ENCODE peak calls at places on chromosomes 12 and 14, in eight cellular contexts. One of them, this sample, is unnamed.

GRCh38 chr12:85530486-85530885 is 250.5 kb downstream of the ALX1 start:
- DNase-seq in RWPE1: no peak
- DNase-seq in body of pancreas: no peak
- DNase-seq in suprapubic skin: no peak
- DNase-seq in testis: no peak
- DNase-seq in tibial artery: no peak
- DNase-seq in AG04449: no peak
- DNase-seq in A549: no peak
- DNase-seq in this sample: no peak

GRCh38 chr14:46344327-46344937 is 307.1 kb downstream of the RPL10L start:
- DNase-seq in RWPE1: peak
- DNase-seq in body of pancreas: no peak
- DNase-seq in suprapubic skin: no peak
- DNase-seq in testis: peak
- DNase-seq in tibial artery: no peak
- DNase-seq in AG04449: no peak
- DNase-seq in A549: peak
- DNase-seq in this sample: no peak

GRCh38 chr12:4157122-4157521 is 116.4 kb upstream of the CCND2 start:
- DNase-seq in RWPE1: peak
- DNase-seq in body of pancreas: no peak
- DNase-seq in suprapubic skin: no peak
- DNase-seq in testis: no peak
- DNase-seq in tibial artery: no peak
- DNase-seq in AG04449: no peak
- DNase-seq in A549: no peak
- DNase-seq in this sample: no peak

GRCh38 chr12:121669525-121669908 is at the start of gene MORN3:
- DNase-seq in RWPE1: no peak
- DNase-seq in body of pancreas: no peak
- DNase-seq in suprapubic skin: no peak
- DNase-seq in testis: no peak
- DNase-seq in tibial artery: no peak
- DNase-seq in AG04449: no peak
- DNase-seq in A549: no peak
- DNase-seq in this sample: no peak

GRCh38 chr12:96164951-96165858 is 29.0 kb upstream of the ELK3 start:
- DNase-seq in RWPE1: no peak
- DNase-seq in body of pancreas: no peak
- DNase-seq in suprapubic skin: no peak
- DNase-seq in testis: no peak
- DNase-seq in tibial artery: no peak
- DNase-seq in AG04449: no peak
- DNase-seq in A549: no peak
- DNase-seq in this sample: no peak

GRCh38 chr12:124537525-124538193 is 29.8 kb downstream of the NCOR2 start:
- DNase-seq in RWPE1: no peak
- DNase-seq in body of pancreas: no peak
- DNase-seq in suprapubic skin: no peak
- DNase-seq in testis: no peak
- DNase-seq in tibial artery: no peak
- DNase-seq in AG04449: no peak
- DNase-seq in A549: no peak
- DNase-seq in this sample: no peak

GRCh38 chr12:124289634-124290600 is 5.0 kb upstream of the RFLNA start:
- DNase-seq in RWPE1: no peak
- DNase-seq in body of pancreas: peak
- DNase-seq in suprapubic skin: no peak
- DNase-seq in testis: no peak
- DNase-seq in tibial artery: no peak
- DNase-seq in AG04449: no peak
- DNase-seq in A549: no peak
- DNase-seq in this sample: no peak

GRCh38 chr14:58746701-58747100 is 108.9 kb downstream of the DACT1 start:
- DNase-seq in RWPE1: no peak
- DNase-seq in body of pancreas: no peak
- DNase-seq in suprapubic skin: no peak
- DNase-seq in testis: no peak
- DNase-seq in tibial artery: no peak
- DNase-seq in AG04449: no peak
- DNase-seq in A549: no peak
- DNase-seq in this sample: no peak

GRCh38 chr12:40286583-40286982 is 61.8 kb downstream of the LRRK2 start:
- DNase-seq in RWPE1: no peak
- DNase-seq in body of pancreas: no peak
- DNase-seq in suprapubic skin: no peak
- DNase-seq in testis: no peak
- DNase-seq in tibial artery: no peak
- DNase-seq in AG04449: no peak
- DNase-seq in A549: peak
- DNase-seq in this sample: no peak

GRCh38 chr12:115840159-115840558 is 437.3 kb downstream of the MED13L start:
- DNase-seq in RWPE1: no peak
- DNase-seq in body of pancreas: no peak
- DNase-seq in suprapubic skin: no peak
- DNase-seq in testis: no peak
- DNase-seq in tibial artery: no peak
- DNase-seq in AG04449: no peak
- DNase-seq in A549: peak
- DNase-seq in this sample: no peak

GRCh38 chr14:39884091-39884490 is 451.9 kb upstream of the FBXO33 start:
- DNase-seq in RWPE1: no peak
- DNase-seq in body of pancreas: no peak
- DNase-seq in suprapubic skin: no peak
- DNase-seq in testis: no peak
- DNase-seq in tibial artery: no peak
- DNase-seq in AG04449: no peak
- DNase-seq in A549: no peak
- DNase-seq in this sample: no peak
- TF ChIP-seq CTCF in RWPE1: no peak
- TF ChIP-seq CTCF in body of pancreas: no peak
- TF ChIP-seq CTCF in suprapubic skin: no peak
- TF ChIP-seq CTCF in testis: no peak
- TF ChIP-seq CTCF in tibial artery: no peak
- TF ChIP-seq CTCF in AG04449: no peak
- TF ChIP-seq CTCF in A549: no peak
- TF ChIP-seq CTCF in this sample: no peak

GRCh38 chr12:50025187-50026059 is at the start of gene RACGAP1:
- DNase-seq in RWPE1: peak
- DNase-seq in body of pancreas: peak
- DNase-seq in suprapubic skin: peak
- DNase-seq in testis: peak
- DNase-seq in tibial artery: peak
- DNase-seq in AG04449: peak
- DNase-seq in A549: peak
- DNase-seq in this sample: peak

GRCh38 chr12:50022903-50023302 is 2.4 kb downstream of the RACGAP1 start:
- DNase-seq in RWPE1: no peak
- DNase-seq in body of pancreas: no peak
- DNase-seq in suprapubic skin: no peak
- DNase-seq in testis: no peak
- DNase-seq in tibial artery: no peak
- DNase-seq in AG04449: no peak
- DNase-seq in A549: no peak
- DNase-seq in this sample: no peak

GRCh38 chr12:50026691-50027090 is 1.4 kb upstream of the RACGAP1 start:
- DNase-seq in RWPE1: no peak
- DNase-seq in body of pancreas: no peak
- DNase-seq in suprapubic skin: no peak
- DNase-seq in testis: no peak
- DNase-seq in tibial artery: no peak
- DNase-seq in AG04449: no peak
- DNase-seq in A549: no peak
- DNase-seq in this sample: no peak

GRCh38 chr12:50024804-50025186 is 499 bp downstream of the RACGAP1 start:
- DNase-seq in RWPE1: peak
- DNase-seq in body of pancreas: no peak
- DNase-seq in suprapubic skin: no peak
- DNase-seq in testis: peak
- DNase-seq in tibial artery: no peak
- DNase-seq in AG04449: no peak
- DNase-seq in A549: peak
- DNase-seq in this sample: no peak

DNA sequence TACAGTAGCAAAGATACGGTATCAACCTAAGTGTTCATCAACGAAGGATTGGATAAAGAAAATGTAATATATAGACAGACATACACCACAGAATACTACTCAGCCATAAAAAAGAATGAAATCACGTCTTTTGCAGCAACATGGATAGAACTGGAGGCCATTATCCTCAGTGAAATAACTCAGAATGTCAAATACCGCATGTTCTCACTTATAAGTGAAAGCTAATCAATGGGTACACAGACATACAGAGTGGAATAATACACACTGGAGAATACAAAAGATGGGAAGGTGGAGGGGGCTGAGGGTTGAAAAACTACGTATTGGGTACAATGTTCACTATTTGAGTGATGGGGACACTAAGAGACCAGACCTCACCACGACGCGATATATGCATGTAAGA is 1.1 kb downstream of the RACGAP1 start:
- DNase-seq in RWPE1: no peak
- DNase-seq in body of pancreas: no peak
- DNase-seq in suprapubic skin: no peak
- DNase-seq in testis: no peak
- DNase-seq in tibial artery: no peak
- DNase-seq in AG04449: no peak
- DNase-seq in A549: no peak
- DNase-seq in this sample: no peak
- TF ChIP-seq CTCF in RWPE1: no peak
- TF ChIP-seq CTCF in body of pancreas: no peak
- TF ChIP-seq CTCF in suprapubic skin: no peak
- TF ChIP-seq CTCF in testis: no peak
- TF ChIP-seq CTCF in tibial artery: no peak
- TF ChIP-seq CTCF in AG04449: no peak
- TF ChIP-seq CTCF in A549: no peak
- TF ChIP-seq CTCF in this sample: no peak

GRCh38 chr12:102484732-102485069 is 4.3 kb upstream of the IGF1 start:
- DNase-seq in RWPE1: no peak
- DNase-seq in body of pancreas: no peak
- DNase-seq in suprapubic skin: no peak
- DNase-seq in testis: no peak
- DNase-seq in tibial artery: no peak
- DNase-seq in AG04449: no peak
- DNase-seq in A549: no peak
- DNase-seq in this sample: no peak
- TF ChIP-seq CTCF in RWPE1: peak
- TF ChIP-seq CTCF in body of pancreas: no peak
- TF ChIP-seq CTCF in suprapubic skin: no peak
- TF ChIP-seq CTCF in testis: no peak
- TF ChIP-seq CTCF in tibial artery: no peak
- TF ChIP-seq CTCF in AG04449: no peak
- TF ChIP-seq CTCF in A549: no peak
- TF ChIP-seq CTCF in this sample: no peak

DNA sequence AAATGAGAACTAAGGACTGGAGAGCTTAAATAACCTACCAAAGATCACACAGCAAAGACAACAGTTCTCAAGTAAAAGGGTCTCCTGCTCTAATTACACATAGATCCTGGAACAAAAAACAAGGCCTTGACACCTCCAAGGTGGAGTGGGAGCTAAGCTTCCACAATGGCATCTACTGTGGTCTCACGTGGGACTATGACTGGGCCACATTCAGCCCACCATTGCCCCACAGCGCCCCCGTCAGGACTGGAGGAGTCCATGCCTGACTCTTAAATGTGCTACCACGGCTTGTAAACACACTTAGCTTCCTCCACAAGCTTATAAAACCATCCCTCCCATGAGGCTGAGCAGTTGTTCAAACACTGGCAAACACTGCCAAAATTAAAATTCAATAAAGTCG is 88.5 kb downstream of the GCH1 start:
- DNase-seq in RWPE1: no peak
- DNase-seq in body of pancreas: no peak
- DNase-seq in suprapubic skin: no peak
- DNase-seq in testis: peak
- DNase-seq in tibial artery: no peak
- DNase-seq in AG04449: no peak
- DNase-seq in A549: peak
- DNase-seq in this sample: peak
- TF ChIP-seq CTCF in RWPE1: no peak
- TF ChIP-seq CTCF in body of pancreas: no peak
- TF ChIP-seq CTCF in suprapubic skin: no peak
- TF ChIP-seq CTCF in testis: no peak
- TF ChIP-seq CTCF in tibial artery: no peak
- TF ChIP-seq CTCF in AG04449: no peak
- TF ChIP-seq CTCF in A549: peak
- TF ChIP-seq CTCF in this sample: no peak

DNA sequence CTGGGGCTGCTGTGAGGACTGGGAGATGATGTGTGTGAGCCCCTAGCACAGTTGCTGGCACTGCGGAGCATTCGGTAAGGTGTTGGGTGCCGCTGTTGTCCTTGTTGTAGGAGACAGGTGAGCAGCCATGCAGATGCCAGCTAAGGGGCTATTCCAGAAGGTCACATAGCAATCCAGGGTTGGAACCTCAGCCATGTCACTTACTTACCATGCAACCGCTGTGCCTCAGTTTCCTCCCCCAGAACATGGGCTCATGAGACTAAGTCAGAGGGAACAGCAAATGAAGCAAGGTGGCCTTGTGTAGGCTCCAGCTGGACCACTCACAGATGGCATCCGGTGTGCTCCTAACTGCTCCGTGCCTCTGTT is 13.2 kb downstream of the DTX1 start:
- DNase-seq in RWPE1: no peak
- DNase-seq in body of pancreas: no peak
- DNase-seq in suprapubic skin: no peak
- DNase-seq in testis: no peak
- DNase-seq in tibial artery: no peak
- DNase-seq in AG04449: no peak
- DNase-seq in A549: no peak
- DNase-seq in this sample: no peak
- TF ChIP-seq CTCF in RWPE1: no peak
- TF ChIP-seq CTCF in body of pancreas: no peak
- TF ChIP-seq CTCF in suprapubic skin: no peak
- TF ChIP-seq CTCF in testis: no peak
- TF ChIP-seq CTCF in tibial artery: no peak
- TF ChIP-seq CTCF in AG04449: no peak
- TF ChIP-seq CTCF in A549: no peak
- TF ChIP-seq CTCF in this sample: no peak

GRCh38 chr14:78448483-78449094 is 278.4 kb downstream of the NRXN3 start:
- DNase-seq in RWPE1: peak
- DNase-seq in body of pancreas: peak
- DNase-seq in suprapubic skin: no peak
- DNase-seq in testis: peak
- DNase-seq in tibial artery: peak
- DNase-seq in AG04449: no peak
- DNase-seq in A549: peak
- DNase-seq in this sample: no peak
- TF ChIP-seq CTCF in RWPE1: peak
- TF ChIP-seq CTCF in body of pancreas: peak
- TF ChIP-seq CTCF in suprapubic skin: peak
- TF ChIP-seq CTCF in testis: peak
- TF ChIP-seq CTCF in tibial artery: no peak
- TF ChIP-seq CTCF in AG04449: peak
- TF ChIP-seq CTCF in A549: peak
- TF ChIP-seq CTCF in this sample: peak

GRCh38 chr14:105013150-105013787 is 7.6 kb downstream of the CDCA4 start:
- DNase-seq in RWPE1: no peak
- DNase-seq in body of pancreas: no peak
- DNase-seq in suprapubic skin: no peak
- DNase-seq in testis: no peak
- DNase-seq in tibial artery: no peak
- DNase-seq in AG04449: no peak
- DNase-seq in A549: no peak
- DNase-seq in this sample: no peak
- TF ChIP-seq CTCF in RWPE1: no peak
- TF ChIP-seq CTCF in body of pancreas: no peak
- TF ChIP-seq CTCF in suprapubic skin: peak
- TF ChIP-seq CTCF in testis: no peak
- TF ChIP-seq CTCF in tibial artery: no peak
- TF ChIP-seq CTCF in AG04449: peak
- TF ChIP-seq CTCF in A549: no peak
- TF ChIP-seq CTCF in this sample: no peak

GRCh38 chr12:9940370-9940769 is 8.2 kb upstream of the CLEC2A start:
- DNase-seq in RWPE1: no peak
- DNase-seq in body of pancreas: no peak
- DNase-seq in suprapubic skin: no peak
- DNase-seq in testis: no peak
- DNase-seq in tibial artery: no peak
- DNase-seq in AG04449: no peak
- DNase-seq in A549: peak
- DNase-seq in this sample: no peak
- TF ChIP-seq CTCF in RWPE1: no peak
- TF ChIP-seq CTCF in body of pancreas: no peak
- TF ChIP-seq CTCF in suprapubic skin: no peak
- TF ChIP-seq CTCF in testis: no peak
- TF ChIP-seq CTCF in tibial artery: no peak
- TF ChIP-seq CTCF in AG04449: peak
- TF ChIP-seq CTCF in A549: peak
- TF ChIP-seq CTCF in this sample: peak